ENCODE peak calls at places on chromosome 6, in four cellular contexts. One of them, this sample, is unnamed.

GRCh38 chr6:53984163-53984562 is 127.1 kb upstream of the MLIP start:
- DNase-seq in fibroblast of lung: peak
- DNase-seq in hepatic stellate cell: peak
- DNase-seq in stimulated activated CD4-positive, alpha-beta T cell treated with anti-CD3 and anti-CD28 coated beads, Interleukin-1b, Interleukin-23, amount 100 ng/mL, for 24 hours: no peak
- DNase-seq in this sample: peak

GRCh38 chr6:180295-180694 is 112.0 kb upstream of the DUSP22 start:
- DNase-seq in fibroblast of lung: no peak
- DNase-seq in hepatic stellate cell: no peak
- DNase-seq in stimulated activated CD4-positive, alpha-beta T cell treated with anti-CD3 and anti-CD28 coated beads, Interleukin-1b, Interleukin-23, amount 100 ng/mL, for 24 hours: no peak
- DNase-seq in this sample: no peak

GRCh38 chr6:131060311-131060710 is 2.7 kb downstream of the EPB41L2 start:
- DNase-seq in fibroblast of lung: peak
- DNase-seq in hepatic stellate cell: no peak
- DNase-seq in stimulated activated CD4-positive, alpha-beta T cell treated with anti-CD3 and anti-CD28 coated beads, Interleukin-1b, Interleukin-23, amount 100 ng/mL, for 24 hours: no peak
- DNase-seq in this sample: peak

GRCh38 chr6:125558907-125559306 is 190.5 kb upstream of the HEY2 start:
- DNase-seq in fibroblast of lung: no peak
- DNase-seq in hepatic stellate cell: no peak
- DNase-seq in stimulated activated CD4-positive, alpha-beta T cell treated with anti-CD3 and anti-CD28 coated beads, Interleukin-1b, Interleukin-23, amount 100 ng/mL, for 24 hours: no peak
- DNase-seq in this sample: no peak

GRCh38 chr6:131159578-131159977 is 24.3 kb downstream of the AKAP7 start:
- DNase-seq in fibroblast of lung: peak
- DNase-seq in hepatic stellate cell: peak
- DNase-seq in stimulated activated CD4-positive, alpha-beta T cell treated with anti-CD3 and anti-CD28 coated beads, Interleukin-1b, Interleukin-23, amount 100 ng/mL, for 24 hours: no peak
- DNase-seq in this sample: peak

GRCh38 chr6:157867155-157867559 is 44.1 kb downstream of the SNX9 start:
- DNase-seq in fibroblast of lung: peak
- DNase-seq in hepatic stellate cell: peak
- DNase-seq in stimulated activated CD4-positive, alpha-beta T cell treated with anti-CD3 and anti-CD28 coated beads, Interleukin-1b, Interleukin-23, amount 100 ng/mL, for 24 hours: no peak
- DNase-seq in this sample: peak

GRCh38 chr6:84003140-84003539 is 30.4 kb upstream of the MRAP2 start:
- DNase-seq in fibroblast of lung: no peak
- DNase-seq in hepatic stellate cell: no peak
- DNase-seq in stimulated activated CD4-positive, alpha-beta T cell treated with anti-CD3 and anti-CD28 coated beads, Interleukin-1b, Interleukin-23, amount 100 ng/mL, for 24 hours: no peak
- DNase-seq in this sample: no peak

GRCh38 chr6:164085552-164086325 is 671.2 kb downstream of the QKI start:
- DNase-seq in fibroblast of lung: peak
- DNase-seq in hepatic stellate cell: no peak
- DNase-seq in stimulated activated CD4-positive, alpha-beta T cell treated with anti-CD3 and anti-CD28 coated beads, Interleukin-1b, Interleukin-23, amount 100 ng/mL, for 24 hours: no peak
- DNase-seq in this sample: peak

GRCh38 chr6:135025775-135026174 is 28.8 kb downstream of the HBS1L start:
- DNase-seq in fibroblast of lung: no peak
- DNase-seq in hepatic stellate cell: no peak
- DNase-seq in stimulated activated CD4-positive, alpha-beta T cell treated with anti-CD3 and anti-CD28 coated beads, Interleukin-1b, Interleukin-23, amount 100 ng/mL, for 24 hours: no peak
- DNase-seq in this sample: no peak

GRCh38 chr6:131331873-131332759 is 196.8 kb downstream of the AKAP7 start:
- DNase-seq in fibroblast of lung: no peak
- DNase-seq in hepatic stellate cell: no peak
- DNase-seq in stimulated activated CD4-positive, alpha-beta T cell treated with anti-CD3 and anti-CD28 coated beads, Interleukin-1b, Interleukin-23, amount 100 ng/mL, for 24 hours: no peak
- DNase-seq in this sample: no peak

GRCh38 chr6:5996701-5997419 is 9.9 kb downstream of the NRN1 start:
- DNase-seq in fibroblast of lung: no peak
- DNase-seq in hepatic stellate cell: peak
- DNase-seq in stimulated activated CD4-positive, alpha-beta T cell treated with anti-CD3 and anti-CD28 coated beads, Interleukin-1b, Interleukin-23, amount 100 ng/mL, for 24 hours: no peak
- DNase-seq in this sample: peak

GRCh38 chr6:41182069-41183034 is 18.6 kb downstream of the TREML2 start:
- DNase-seq in fibroblast of lung: peak
- DNase-seq in hepatic stellate cell: peak
- DNase-seq in stimulated activated CD4-positive, alpha-beta T cell treated with anti-CD3 and anti-CD28 coated beads, Interleukin-1b, Interleukin-23, amount 100 ng/mL, for 24 hours: peak
- DNase-seq in this sample: peak

GRCh38 chr6:102670756-102671155 is 1277.2 kb downstream of the GRIK2 start:
- DNase-seq in fibroblast of lung: no peak
- DNase-seq in hepatic stellate cell: no peak
- DNase-seq in stimulated activated CD4-positive, alpha-beta T cell treated with anti-CD3 and anti-CD28 coated beads, Interleukin-1b, Interleukin-23, amount 100 ng/mL, for 24 hours: no peak
- DNase-seq in this sample: no peak